ENCODE peak calls at places on chromosome X, in seven cellular contexts. M is osteocyte, R is fibroblast of lung, Q is psoas muscle, J is RWPE1, G is retinal pigment epithelial cell, Y is fibroblast of the aortic adventitia. U is an unnamed sample.

GRCh38 chrX:134932528-134933217 is 58.1 kb upstream of the SMIM10 start:
- DNase-seq in M (no peak), R (peak), Q (no peak), J (no peak), G (no peak), Y (peak), U (no peak)

GRCh38 chrX:103431316-103431715 is 55.0 kb downstream of the BEX3 start:
- DNase-seq in M (no peak), R (peak), Q (no peak), J (no peak), G (no peak), Y (peak), U (no peak)

GRCh38 chrX:28491322-28491721 is 95.9 kb upstream of the IL1RAPL1 start:
- DNase-seq in M (no peak), R (no peak), Q (no peak), J (no peak), G (no peak), Y (no peak), U (no peak)

GRCh38 chrX:150365051-150365952 is 2.2 kb downstream of the MAMLD1 start:
- DNase-seq in M (peak), R (peak), Q (peak), J (no peak), G (no peak), Y (peak), U (peak)

GRCh38 chrX:8272846-8273245 is 101.8 kb upstream of the VCX2 start:
- DNase-seq in M (no peak), R (no peak), Q (no peak), J (no peak), G (no peak), Y (no peak), U (no peak)

GRCh38 chrX:40809210-40809609 is 73.9 kb upstream of the MED14 start:
- DNase-seq in M (peak), R (peak), Q (no peak), J (no peak), G (peak), Y (no peak), U (no peak)

GRCh38 chrX:27767387-27767786 is 40.4 kb upstream of the MAGEB10 start:
- DNase-seq in M (no peak), R (peak), Q (no peak), J (no peak), G (no peak), Y (peak), U (no peak)

GRCh38 chrX:107674480-107675364 is 46.4 kb downstream of the PRPS1 start:
- DNase-seq in M (no peak), R (peak), Q (peak), J (peak), G (no peak), Y (peak), U (no peak)

GRCh38 chrX:53374222-53374820 is 48.1 kb downstream of the SMC1A start:
- DNase-seq in M (peak), R (peak), Q (no peak), J (no peak), G (no peak), Y (peak), U (no peak)

GRCh38 chrX:103404225-103405008 is 28.1 kb downstream of the BEX3 start:
- DNase-seq in M (peak), R (peak), Q (peak), J (peak), G (peak), Y (peak), U (no peak)

GRCh38 chrX:70479970-70480659 is 35.5 kb downstream of the DLG3 start:
- DNase-seq in M (no peak), R (no peak), Q (no peak), J (no peak), G (no peak), Y (no peak), U (no peak)

GRCh38 chrX:40154229-40154852 is 56.6 kb upstream of the BCOR start:
- DNase-seq in M (no peak), R (no peak), Q (no peak), J (no peak), G (no peak), Y (no peak), U (no peak)

GRCh38 chrX:152639426-152639825 is 1.7 kb downstream of the GABRQ start:
- DNase-seq in M (no peak), R (no peak), Q (no peak), J (no peak), G (no peak), Y (no peak), U (no peak)

GRCh38 chrX:98289726-98290125 is 1406.0 kb downstream of the RPA4 start:
- DNase-seq in M (no peak), R (no peak), Q (no peak), J (no peak), G (no peak), Y (no peak), U (no peak)

GRCh38 chrX:54560411-54560810 is 30.4 kb downstream of the GNL3L start:
- DNase-seq in M (peak), R (no peak), Q (no peak), J (no peak), G (no peak), Y (no peak), U (peak)

GRCh38 chrX:21993265-21993664 is 38.9 kb upstream of the PHEX start:
- DNase-seq in M (no peak), R (no peak), Q (no peak), J (no peak), G (no peak), Y (no peak), U (no peak)

GRCh38 chrX:9414416-9414815 is 50.4 kb upstream of the TBL1X start:
- DNase-seq in M (no peak), R (no peak), Q (no peak), J (no peak), G (no peak), Y (no peak), U (no peak)

GRCh38 chrX:30308263-30309138 is 689 bp downstream of the NR0B1 start:
- DNase-seq in M (no peak), R (no peak), Q (peak), J (no peak), G (no peak), Y (no peak), U (no peak)

GRCh38 chrX:100905620-100906019 is 23.1 kb downstream of the XKRX start:
- DNase-seq in M (no peak), R (no peak), Q (no peak), J (no peak), G (no peak), Y (no peak), U (no peak)

GRCh38 chrX:139864613-139865012 is 68.2 kb downstream of the ATP11C start:
- DNase-seq in M (no peak), R (no peak), Q (no peak), J (no peak), G (no peak), Y (no peak), U (no peak)

GRCh38 chrX:108199691-108200090 is 108.1 kb downstream of the ATG4A start:
- DNase-seq in M (no peak), R (peak), Q (no peak), J (peak), G (no peak), Y (peak), U (no peak)

GRCh38 chrX:20063716-20064351 is 52.9 kb downstream of the MAP7D2 start:
- DNase-seq in M (no peak), R (no peak), Q (no peak), J (no peak), G (no peak), Y (no peak), U (no peak)

GRCh38 chrX:17456526-17456925 is 81.5 kb downstream of the NHS start:
- DNase-seq in M (no peak), R (no peak), Q (no peak), J (no peak), G (no peak), Y (no peak), U (no peak)

GRCh38 chrX:5708209-5708608 is 520.5 kb downstream of the NLGN4X start:
- DNase-seq in M (no peak), R (peak), Q (no peak), J (no peak), G (no peak), Y (no peak), U (no peak)

GRCh38 chrX:30713061-30713525 is 59.9 kb downstream of the GK start:
- DNase-seq in M (no peak), R (peak), Q (peak), J (peak), G (no peak), Y (peak), U (no peak)

GRCh38 chrX:104343408-104344129 is 88.8 kb upstream of the ESX1 start:
- DNase-seq in M (no peak), R (peak), Q (no peak), J (peak), G (peak), Y (peak), U (no peak)

GRCh38 chrX:3461824-3462508 is 115.5 kb upstream of the MXRA5 start:
- DNase-seq in M (no peak), R (no peak), Q (no peak), J (no peak), G (no peak), Y (no peak), U (no peak)

GRCh38 chrX:107483976-107484726 is 34.7 kb downstream of the FRMPD3 start:
- DNase-seq in M (no peak), R (peak), Q (peak), J (peak), G (no peak), Y (peak), U (no peak)

GRCh38 chrX:107729558-107730297 is 45.9 kb downstream of the TSC22D3 start:
- DNase-seq in M (no peak), R (no peak), Q (peak), J (no peak), G (no peak), Y (no peak), U (no peak)

GRCh38 chrX:129749069-129749468 is 10.3 kb downstream of the XPNPEP2 start:
- DNase-seq in M (no peak), R (no peak), Q (no peak), J (no peak), G (no peak), Y (peak), U (no peak)

GRCh38 chrX:133321441-133321840 is 93.8 kb downstream of the GPC4 start:
- DNase-seq in M (no peak), R (peak), Q (no peak), J (no peak), G (no peak), Y (no peak), U (no peak)

GRCh38 chrX:71056857-71057256 is 11.3 kb downstream of the SNX12 start:
- DNase-seq in M (no peak), R (peak), Q (no peak), J (no peak), G (no peak), Y (peak), U (no peak)

DNA sequence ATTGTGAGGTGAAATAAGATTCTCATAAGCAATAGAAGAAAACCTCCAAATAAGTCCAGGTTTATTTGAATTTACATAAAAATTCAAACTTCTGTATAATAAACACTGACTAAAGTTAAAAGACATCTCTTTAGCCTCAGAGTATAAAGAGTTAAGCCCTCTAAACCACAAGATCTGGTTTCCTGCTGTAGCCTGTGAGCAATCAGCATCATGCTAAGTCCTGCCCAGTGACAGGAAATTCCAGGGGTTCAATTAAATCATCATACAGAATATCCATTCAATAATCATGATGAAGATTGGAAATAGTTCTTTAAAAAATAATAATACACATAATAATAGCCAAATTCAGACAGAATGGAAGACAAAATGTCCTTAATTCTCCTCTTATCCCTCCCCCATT is 139.2 kb upstream of the DGKK start:
- DNase-seq in M (no peak), R (peak), Q (no peak), J (no peak), G (peak), Y (no peak), U (no peak)
- TF ChIP-seq CTCF in M (no peak), R (no peak), Q (no peak), J (no peak), G (no peak), Y (no peak), U (no peak)

DNA sequence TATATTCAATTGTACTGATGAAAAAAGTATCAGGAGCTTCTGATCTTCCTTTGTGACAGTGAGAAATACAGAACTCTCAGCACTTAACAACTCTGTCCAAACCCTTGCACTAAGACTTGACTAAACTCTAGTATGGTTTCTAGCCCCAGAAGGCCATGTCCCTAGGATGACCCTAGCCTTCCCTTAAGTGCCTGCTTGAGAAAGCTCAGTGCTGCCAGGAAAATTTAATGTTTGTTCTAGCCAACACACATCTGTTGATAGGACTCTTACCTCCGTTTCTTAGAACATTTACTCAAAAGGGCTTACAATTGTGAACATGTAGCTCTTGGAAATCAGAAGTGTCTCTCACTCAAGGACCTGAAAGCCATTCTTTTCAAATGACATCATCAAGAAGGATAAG is 1055.2 kb upstream of the FTHL17 start:
- DNase-seq in M (no peak), R (no peak), Q (no peak), J (no peak), G (no peak), Y (no peak), U (no peak)
- TF ChIP-seq CTCF in M (no peak), R (no peak), Q (no peak), J (no peak), G (no peak), Y (no peak), U (no peak)

GRCh38 chrX:47540754-47541538 is 20.1 kb upstream of the ARAF start:
- DNase-seq in M (peak), R (peak), Q (peak), J (peak), G (peak), Y (peak), U (no peak)
- TF ChIP-seq CTCF in M (peak), R (peak), Q (peak), J (peak), G (peak), Y (peak), U (peak)

GRCh38 chrX:68735266-68735665 is 87.8 kb downstream of the STARD8 start:
- DNase-seq in M (no peak), R (no peak), Q (no peak), J (no peak), G (no peak), Y (no peak), U (no peak)
- TF ChIP-seq CTCF in M (no peak), R (no peak), Q (no peak), J (no peak), G (no peak), Y (no peak), U (no peak)

GRCh38 chrX:153981771-153982533 is 9.4 kb downstream of the TMEM187 start:
- DNase-seq in M (no peak), R (no peak), Q (peak), J (no peak), G (no peak), Y (no peak), U (no peak)

GRCh38 chrX:153984351-153985178 is 12.0 kb downstream of the TMEM187 start:
- DNase-seq in M (no peak), R (no peak), Q (no peak), J (no peak), G (no peak), Y (no peak), U (no peak)

GRCh38 chrX:153983321-153983729 is 10.8 kb downstream of the TMEM187 start:
- DNase-seq in M (no peak), R (no peak), Q (no peak), J (no peak), G (no peak), Y (no peak), U (no peak)

GRCh38 chrX:153981231-153981630 is 8.7 kb downstream of the TMEM187 start:
- DNase-seq in M (no peak), R (no peak), Q (no peak), J (no peak), G (no peak), Y (no peak), U (no peak)
- TF ChIP-seq CTCF in M (no peak), R (no peak), Q (no peak), J (no peak), G (no peak), Y (no peak), U (no peak)

DNA sequence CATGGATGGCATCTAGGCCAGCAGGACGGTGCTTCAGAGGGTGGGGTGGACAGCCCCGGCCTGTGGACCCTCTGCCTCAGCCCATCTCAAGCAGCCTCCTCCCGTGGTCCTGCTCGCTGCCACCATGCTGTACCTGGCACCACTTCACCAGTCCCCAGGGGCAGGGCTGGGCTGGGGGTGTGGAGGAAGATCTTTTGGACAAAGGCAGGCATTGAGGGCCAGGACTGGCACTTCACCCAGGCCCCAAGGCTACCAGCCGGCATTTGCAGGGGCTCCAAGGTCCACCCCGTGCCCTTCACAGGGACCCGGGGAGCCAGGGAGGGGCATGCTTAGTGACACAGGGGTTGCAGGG is 713 bp downstream of the PLXNB3 start:
- DNase-seq in M (no peak), R (no peak), Q (no peak), J (no peak), G (no peak), Y (no peak), U (no peak)
- TF ChIP-seq CTCF in M (no peak), R (no peak), Q (no peak), J (no peak), G (no peak), Y (no peak), U (no peak)

GRCh38 chrX:18900401-18900976 is 83.4 kb downstream of the PHKA2 start:
- DNase-seq in M (no peak), R (no peak), Q (no peak), J (no peak), G (no peak), Y (no peak), U (no peak)
- TF ChIP-seq CTCF in M (no peak), R (no peak), Q (no peak), J (no peak), G (no peak), Y (no peak), U (no peak)

GRCh38 chrX:14922437-14922836 is 49.2 kb downstream of the MOSPD2 start:
- DNase-seq in M (no peak), R (peak), Q (no peak), J (peak), G (no peak), Y (peak), U (no peak)
- TF ChIP-seq CTCF in M (no peak), R (no peak), Q (no peak), J (no peak), G (no peak), Y (no peak), U (no peak)

DNA sequence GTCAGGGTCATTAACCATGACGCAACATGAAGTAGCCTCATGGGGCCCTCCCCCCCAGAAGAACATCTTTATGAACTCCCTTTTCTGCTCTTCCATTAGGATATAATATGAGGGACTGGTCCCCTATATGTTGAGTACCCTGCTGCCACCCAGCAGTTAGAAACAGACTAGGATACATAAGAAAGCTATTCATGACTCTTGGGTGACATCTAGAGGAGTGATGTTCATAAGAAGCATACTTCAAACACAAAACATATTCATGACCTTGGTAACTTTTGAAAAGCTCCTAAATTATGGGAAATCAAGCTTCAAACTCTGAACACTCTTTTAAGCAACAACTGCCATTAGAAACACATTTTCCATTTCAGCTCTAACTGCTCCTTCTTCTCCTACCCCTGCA is 155.2 kb upstream of the SPIN4 start:
- DNase-seq in M (no peak), R (peak), Q (no peak), J (peak), G (no peak), Y (peak), U (no peak)
- TF ChIP-seq CTCF in M (peak), R (no peak), Q (peak), J (no peak), G (no peak), Y (peak), U (peak)

U was measured in type B pancreatic cell.